ENCODE peak calls at places on chromosomes 12 and 14, in four cellular contexts. O is HCT116, F is GM12878, E is K562. Q is an unnamed sample.

GRCh38 chr12:10701226-10701681 is 21.9 kb downstream of the YBX3 start:
- DNase-seq in O (no peak), E (no peak), F (no peak), Q (no peak)

GRCh38 chr14:63344336-63344735 is 25.6 kb upstream of the GPHB5 start:
- DNase-seq in O (no peak), F (no peak), E (no peak), Q (no peak)

GRCh38 chr14:52328286-52328685 is 14.2 kb downstream of the PTGER2 start:
- DNase-seq in F (no peak), O (no peak), E (no peak), Q (no peak)

GRCh38 chr12:740921-741320 is 11.5 kb upstream of the WNK1 start:
- DNase-seq in E (no peak), F (no peak), O (no peak), Q (no peak)

GRCh38 chr12:34208331-34209258 is 186.3 kb downstream of the ALG10 start:
- DNase-seq in F (no peak), O (no peak), E (no peak), Q (no peak)

GRCh38 chr12:113918306-113918705 is 47.8 kb downstream of the RBM19 start:
- DNase-seq in F (no peak), E (no peak), O (no peak), Q (no peak)

GRCh38 chr14:39446131-39446744 is 14.0 kb upstream of the FBXO33 start:
- DNase-seq in O (no peak), F (no peak), E (no peak), Q (no peak)

GRCh38 chr14:100438678-100439592 is 115.8 kb downstream of the SLC25A47 start:
- DNase-seq in F (no peak), E (no peak), O (peak), Q (no peak)

GRCh38 chr14:76169776-76170175 is 18.1 kb downstream of the GPATCH2L start:
- DNase-seq in E (no peak), O (no peak), F (no peak), Q (no peak)

GRCh38 chr14:69093551-69094421 is 59.1 kb downstream of the DCAF5 start:
- DNase-seq in E (no peak), F (no peak), O (no peak), Q (no peak)

GRCh38 chr14:99157246-99157645 is 114.8 kb downstream of the BCL11B start:
- DNase-seq in E (no peak), F (no peak), O (no peak), Q (no peak)

GRCh38 chr12:45290218-45290609 is 74.3 kb downstream of the ANO6 start:
- DNase-seq in F (no peak), O (no peak), E (no peak), Q (no peak)

GRCh38 chr12:51270847-51271518 is 768 bp upstream of the SMAGP start:
- DNase-seq in F (no peak), E (no peak), O (peak), Q (no peak)

GRCh38 chr12:92814584-92814983 is 111.8 kb downstream of the PLEKHG7 start:
- DNase-seq in E (no peak), O (no peak), F (no peak), Q (no peak)

GRCh38 chr14:68047910-68048309 is 228.3 kb downstream of the RAD51B start:
- DNase-seq in O (no peak), F (no peak), E (no peak), Q (no peak)

GRCh38 chr12:116962197-116962596 is 51.4 kb downstream of the FBXW8 start:
- DNase-seq in O (no peak), E (no peak), F (no peak), Q (no peak)

GRCh38 chr12:20127401-20127800 is 240.9 kb upstream of the PDE3A start:
- DNase-seq in O (no peak), E (no peak), F (no peak), Q (no peak)

GRCh38 chr12:95191060-95191696 is 26.1 kb downstream of the FGD6 start:
- DNase-seq in F (no peak), E (no peak), O (no peak), Q (no peak)

GRCh38 chr14:55359307-55359706 is 52.3 kb downstream of the ATG14 start:
- DNase-seq in O (no peak), E (no peak), F (no peak), Q (no peak)

GRCh38 chr12:84619053-84619452 is 293.5 kb downstream of the SLC6A15 start:
- DNase-seq in E (no peak), O (no peak), F (no peak), Q (no peak)

GRCh38 chr14:51547260-51547659 is 104.5 kb upstream of the FRMD6 start:
- DNase-seq in O (peak), E (no peak), F (no peak), Q (no peak)

GRCh38 chr14:71113376-71113775 is 206.1 kb downstream of the PCNX1 start:
- DNase-seq in E (no peak), O (no peak), F (no peak), Q (no peak)

GRCh38 chr12:54028324-54029201 is at the start of gene HOXC6:
- DNase-seq in O (no peak), F (no peak), E (peak), Q (no peak)

GRCh38 chr14:80387563-80387981 is 176.3 kb upstream of the DIO2 start:
- DNase-seq in E (no peak), O (no peak), F (no peak), Q (no peak)

GRCh38 chr12:122724641-122725243 is 5.9 kb downstream of the HCAR1 start:
- DNase-seq in E (no peak), F (no peak), O (no peak), Q (no peak)

GRCh38 chr12:122722347-122722746 is 5.7 kb upstream of the HCAR3 start:
- DNase-seq in O (no peak), F (no peak), E (no peak), Q (no peak)

GRCh38 chr12:122725452-122725851 is 5.2 kb downstream of the HCAR1 start:
- DNase-seq in E (no peak), F (no peak), O (no peak), Q (no peak)

GRCh38 chr12:122729583-122730214 is 945 bp downstream of the HCAR1 start:
- DNase-seq in E (no peak), F (no peak), O (no peak), Q (no peak)

GRCh38 chr12:122726056-122726558 is 4.5 kb downstream of the HCAR1 start:
- DNase-seq in E (no peak), F (peak), O (peak), Q (peak)
- H3K9ac ChIP-seq in E (no peak), F (no peak), O (peak), Q (no peak)

GRCh38 chr14:24432259-24433131 is 2.7 kb downstream of the KHNYN start:
- DNase-seq in F (no peak), E (no peak), O (no peak), Q (no peak)
- H3K4me3 ChIP-seq in F (no peak), E (no peak), O (no peak), Q (no peak)

DNA sequence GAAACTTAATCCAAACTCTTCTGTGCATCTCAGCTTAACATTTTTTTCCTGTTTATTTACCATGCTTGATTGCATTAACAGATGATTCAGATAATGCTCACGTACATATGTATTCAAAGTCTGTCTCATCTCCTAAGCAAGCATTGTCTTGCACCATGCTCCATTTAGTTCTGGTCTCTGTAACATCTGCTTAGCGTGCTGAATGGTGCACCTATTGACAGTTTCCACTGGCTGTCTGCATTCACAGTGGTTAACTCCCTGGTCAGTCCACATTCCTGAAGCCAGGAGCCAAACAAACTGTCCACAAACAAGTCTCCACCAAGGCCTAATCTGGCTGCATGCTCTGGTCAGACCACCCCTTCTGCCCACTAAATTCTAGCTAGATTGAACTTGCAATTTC is 83.9 kb downstream of the KNTC1 start:
- DNase-seq in E (no peak), F (no peak), O (no peak), Q (no peak)
- TF ChIP-seq ZNF274 in E (no peak), F (no peak), O (no peak), Q (no peak)

GRCh38 chr12:6205144-6205539 is 4.9 kb downstream of the CD9 start:
- DNase-seq in F (no peak), O (no peak), E (no peak), Q (peak)
- H3K9ac ChIP-seq in F (no peak), O (no peak), E (no peak), Q (peak)

GRCh38 chr12:76346798-76347420 is 1.3 kb downstream of the BBS10 start:
- DNase-seq in E (peak), O (no peak), F (peak), Q (no peak)
- H3K4me3 ChIP-seq in E (peak), O (peak), F (peak), Q (peak)

GRCh38 chr12:4555804-4556203 is 6.2 kb upstream of the DYRK4 start:
- DNase-seq in E (no peak), F (no peak), O (no peak), Q (no peak)
- TF ChIP-seq ZNF274 in E (no peak), F (no peak), O (no peak), Q (no peak)

Q was measured in NT2/D1.